ENCODE peak calls at places on chromosomes 7 and 10, in four cellular contexts. R is endodermal cell, Y is endothelial cell of umbilical vein, Q is psoas muscle. L is an unnamed sample. For H3K9me3 and H3K4me1, the result is how much of the 10 kb centered on the place peaks cover.

GRCh38 chr10:28738200-28738599 is 60.9 kb downstream of the BAMBI start:
- DNase-seq in R (peak), Y (no peak), Q (no peak), L (no peak)

GRCh38 chr10:14240253-14241189 is 90.2 kb downstream of the FRMD4A start:
- DNase-seq in R (peak), Y (no peak), Q (no peak), L (no peak)

GRCh38 chr7:40058636-40059035 is 75.8 kb downstream of the MPLKIP start:
- DNase-seq in R (no peak), Y (no peak), Q (no peak), L (no peak)

GRCh38 chr10:77637986-77638765 is 568 bp upstream of the KCNMA1 start:
- DNase-seq in R (peak), Y (peak), Q (peak), L (peak)

GRCh38 chr10:103254538-103255325 is 9.0 kb downstream of the RPEL1 start:
- DNase-seq in R (no peak), Y (no peak), Q (no peak), L (no peak)

GRCh38 chr7:66731986-66732385 is 8.5 kb upstream of the RABGEF1 start:
- DNase-seq in R (no peak), Y (no peak), Q (no peak), L (no peak)

GRCh38 chr10:26296351-26296750 is 79.8 kb downstream of the GAD2 start:
- DNase-seq in R (no peak), Y (no peak), Q (no peak), L (no peak)

GRCh38 chr7:84021292-84021898 is 173.2 kb downstream of the SEMA3A start:
- DNase-seq in R (no peak), Y (no peak), Q (no peak), L (no peak)

GRCh38 chr10:75672842-75673241 is 241.4 kb downstream of the LRMDA start:
- DNase-seq in R (no peak), Y (no peak), Q (no peak), L (no peak)

GRCh38 chr7:48089415-48089975 is 430 bp downstream of the UPP1 start:
- DNase-seq in R (peak), Y (no peak), Q (peak), L (peak)

GRCh38 chr10:38118072-38118807 is 24.1 kb downstream of the ZNF37A start:
- DNase-seq in R (no peak), Y (peak), Q (no peak), L (no peak)

GRCh38 chr10:38119038-38119437 is 24.9 kb downstream of the ZNF37A start:
- DNase-seq in R (no peak), Y (no peak), Q (no peak), L (no peak)
- H3K4me3 ChIP-seq in R (peak), Y (no peak), Q (no peak), L (no peak)

GRCh38 chr7:63106506-63107388 is 891.9 kb upstream of the ZNF722 start:
- DNase-seq in R (no peak), Y (no peak), Q (no peak), L (no peak)

GRCh38 chr7:63105978-63106377 is 892.7 kb upstream of the ZNF722 start:
- DNase-seq in R (no peak), Y (no peak), Q (no peak), L (no peak)

GRCh38 chr7:63104666-63105065 is 894.0 kb upstream of the ZNF722 start:
- DNase-seq in R (no peak), Y (no peak), Q (no peak), L (no peak)
- H3K9me3 ChIP-seq in R (half or more), Y (under half), Q (under half), L (under half)

DNA sequence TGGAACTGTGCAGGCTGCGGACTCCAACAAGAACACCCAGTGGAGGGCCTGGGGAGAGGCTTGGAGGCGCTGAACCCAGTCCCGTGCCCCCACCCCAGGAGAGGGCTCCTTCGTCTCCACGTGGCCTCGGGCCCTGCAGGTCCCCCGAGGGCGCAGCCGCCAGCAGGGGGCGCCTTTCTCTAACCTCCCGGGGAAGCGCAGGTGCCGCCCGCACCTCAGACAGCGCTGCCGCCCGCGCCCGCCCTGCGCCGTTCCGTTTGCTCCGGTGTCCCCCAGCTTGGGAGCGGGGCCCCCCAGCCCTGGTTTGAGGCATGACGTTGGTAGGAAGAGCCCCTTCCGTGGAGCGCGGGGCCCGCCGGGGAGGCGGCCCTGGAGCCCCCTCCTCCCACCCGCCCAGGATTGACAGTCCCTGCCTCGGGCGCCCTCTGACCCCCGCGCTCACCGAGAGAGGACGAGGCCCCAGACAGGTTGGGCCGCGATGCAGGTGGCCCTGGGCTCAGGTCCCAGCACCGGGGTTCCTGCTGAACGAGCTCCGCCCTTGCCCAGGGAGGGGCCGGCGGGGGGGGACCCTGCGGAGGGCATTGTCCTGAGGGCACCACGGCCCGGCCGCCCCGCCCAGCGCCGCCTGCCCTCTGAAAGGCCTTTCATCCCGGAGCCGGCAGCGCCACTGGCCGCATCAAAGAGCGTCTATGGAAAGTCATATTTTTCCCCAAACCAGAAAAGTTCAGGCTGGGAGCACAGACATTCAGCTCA is 42.9 kb downstream of the FOXL3 start:
- DNase-seq in R (peak), Y (peak), Q (peak), L (peak)
- H3K4me1 ChIP-seq in R (under half), Y (under half), Q (under half), L (under half)

GRCh38 chr10:3467052-3467906 is 294.7 kb upstream of the PITRM1 start:
- DNase-seq in R (peak), Y (peak), Q (peak), L (peak)
- H3K4me3 ChIP-seq in R (no peak), Y (peak), Q (peak), L (peak)

DNA sequence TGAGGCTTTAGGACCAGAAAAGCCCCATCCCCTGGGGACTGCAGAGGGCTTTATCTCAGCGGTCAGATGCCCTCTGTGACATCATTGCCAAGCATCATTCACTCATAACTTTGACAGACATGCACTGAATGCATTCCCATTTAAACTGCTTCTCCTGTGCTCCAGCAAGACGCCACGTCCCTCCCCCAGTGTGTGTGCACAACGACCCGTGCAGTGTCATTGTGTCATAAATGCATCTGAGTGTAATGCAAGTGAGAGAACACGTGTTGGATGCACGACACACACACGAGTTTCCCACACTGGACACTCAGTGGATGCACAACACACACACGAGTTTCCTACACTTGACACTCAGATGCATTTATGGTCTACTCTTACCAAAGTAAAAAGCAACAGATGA is 337.9 kb downstream of the PTPRN2 start:
- DNase-seq in R (peak), Y (no peak), Q (no peak), L (no peak)
- H3K9me3 ChIP-seq in R (half or more), Y (under half), Q (under half), L (under half)

DNA sequence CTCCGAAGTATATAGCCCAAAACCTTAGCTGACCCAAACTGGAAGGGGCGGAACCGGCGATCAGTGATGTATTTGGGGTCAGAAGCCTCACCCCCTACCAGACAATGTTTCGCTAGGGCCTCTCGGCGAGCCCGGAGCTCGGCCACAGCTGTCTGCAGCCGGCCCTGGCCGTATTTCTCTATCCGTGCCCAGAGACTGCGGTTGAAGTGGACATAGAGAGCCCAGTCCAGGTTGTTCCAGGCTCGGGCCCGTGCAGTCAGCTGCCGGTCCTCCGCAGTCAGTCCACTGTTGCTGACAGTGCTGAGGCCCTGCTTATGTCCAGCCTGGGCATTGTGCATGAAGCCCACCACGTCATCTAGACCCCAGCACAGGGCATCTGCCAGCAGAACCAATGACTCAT is 1.5 kb upstream of the TRAPPC14 start:
- DNase-seq in R (no peak), Y (no peak), Q (no peak), L (no peak)
- H3K4me1 ChIP-seq in R (under half), Y (under half), Q (under half), L (under half)

GRCh38 chr7:97004237-97004930 is 969 bp upstream of the DLX6 start:
- DNase-seq in R (no peak), Y (no peak), Q (no peak), L (no peak)

GRCh38 chr7:97004931-97005763 is at the start of gene DLX6:
- DNase-seq in R (peak), Y (no peak), Q (no peak), L (no peak)

GRCh38 chr7:97006146-97006950 is 995 bp downstream of the DLX6 start:
- DNase-seq in R (peak), Y (peak), Q (no peak), L (no peak)

GRCh38 chr7:97006951-97007861 is 1.9 kb downstream of the DLX6 start:
- DNase-seq in R (peak), Y (no peak), Q (no peak), L (no peak)

DNA sequence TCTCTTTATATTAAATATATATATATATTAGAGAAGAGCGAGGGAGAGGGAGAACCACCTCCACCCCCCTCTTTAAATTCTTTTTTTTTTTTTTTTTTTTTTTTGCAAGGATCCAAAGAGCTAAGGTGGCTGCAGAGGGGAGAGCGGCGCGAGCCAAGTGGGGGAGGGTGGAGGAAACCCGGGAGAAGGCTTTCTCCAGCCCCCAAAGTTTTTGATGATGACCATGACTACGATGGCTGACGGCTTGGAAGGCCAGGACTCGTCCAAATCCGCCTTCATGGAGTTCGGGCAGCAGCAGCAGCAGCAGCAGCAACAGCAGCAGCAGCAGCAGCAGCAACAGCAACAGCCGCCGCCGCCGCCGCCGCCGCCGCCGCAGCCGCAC is 402 bp downstream of the DLX6 start:
- DNase-seq in R (no peak), Y (no peak), Q (no peak), L (no peak)
- H3K4me3 ChIP-seq in R (peak), Y (no peak), Q (peak), L (peak)